ENCODE peak calls at places on chromosomes 6 and 20, in eight cellular contexts. K, A, T, X, V, E, J and W are unnamed samples.

GRCh38 chr6:123055266-123055665 is 59.2 kb downstream of the CLVS2 start:
- DNase-seq in K (no peak), A (no peak), T (no peak), X (no peak), V (no peak), E (no peak), J (no peak), W (no peak)

GRCh38 chr6:89736887-89737286 is 82.7 kb downstream of the MDN1 start:
- DNase-seq in K (no peak), A (no peak), T (no peak), X (no peak), V (no peak), E (no peak), J (no peak), W (no peak)

GRCh38 chr6:140602431-140602836 is 1228.0 kb upstream of the CITED2 start:
- DNase-seq in K (no peak), A (no peak), T (no peak), X (no peak), V (no peak), E (no peak), J (no peak), W (no peak)

GRCh38 chr6:113762611-113763010 is 94.5 kb upstream of the MARCKS start:
- DNase-seq in K (no peak), A (no peak), T (no peak), X (no peak), V (no peak), E (no peak), J (no peak), W (no peak)

GRCh38 chr20:18390201-18390600 is 76.6 kb downstream of the DZANK1 start:
- DNase-seq in K (no peak), A (no peak), T (no peak), X (no peak), V (no peak), E (no peak), J (no peak), W (no peak)

GRCh38 chr6:117487831-117488230 is 5.4 kb downstream of the DCBLD1 start:
- DNase-seq in K (no peak), A (no peak), T (no peak), X (no peak), V (no peak), E (no peak), J (no peak), W (no peak)

GRCh38 chr6:2351807-2352431 is 106.5 kb upstream of the GMDS start:
- DNase-seq in K (no peak), A (no peak), T (no peak), X (no peak), V (no peak), E (no peak), J (peak), W (no peak)

GRCh38 chr6:2688416-2689064 is 62.2 kb downstream of the MYLK4 start:
- DNase-seq in K (no peak), A (no peak), T (no peak), X (no peak), V (no peak), E (no peak), J (peak), W (no peak)

GRCh38 chr20:50341050-50341449 is 150.4 kb downstream of the CEBPB start:
- DNase-seq in K (no peak), A (no peak), T (no peak), X (no peak), V (no peak), E (no peak), J (no peak), W (no peak)

GRCh38 chr6:163416380-163416629 is 1.8 kb downstream of the QKI start:
- DNase-seq in K (no peak), A (no peak), T (no peak), X (peak), V (no peak), E (no peak), J (no peak), W (no peak)

GRCh38 chr6:100203391-100203790 is 209.4 kb upstream of the MCHR2 start:
- DNase-seq in K (no peak), A (no peak), T (no peak), X (no peak), V (no peak), E (no peak), J (peak), W (no peak)

GRCh38 chr6:12075067-12075563 is 63.0 kb downstream of the HIVEP1 start:
- DNase-seq in K (no peak), A (no peak), T (no peak), X (peak), V (peak), E (no peak), J (no peak), W (no peak)

GRCh38 chr6:111417946-111418345 is 65.1 kb downstream of the REV3L start:
- DNase-seq in K (no peak), A (no peak), T (no peak), X (no peak), V (no peak), E (no peak), J (no peak), W (no peak)

GRCh38 chr6:140193269-140193668 is 818.8 kb upstream of the CITED2 start:
- DNase-seq in K (no peak), A (no peak), T (no peak), X (no peak), V (peak), E (no peak), J (no peak), W (no peak)

GRCh38 chr20:38260378-38261053 is at the start of gene KIAA1755:
- DNase-seq in K (no peak), A (no peak), T (peak), X (peak), V (no peak), E (peak), J (no peak), W (no peak)

GRCh38 chr6:166771701-166772100 is 144.7 kb upstream of the RPS6KA2 start:
- DNase-seq in K (no peak), A (no peak), T (no peak), X (no peak), V (no peak), E (no peak), J (no peak), W (no peak)

GRCh38 chr6:379367-380181 is 12.0 kb upstream of the IRF4 start:
- DNase-seq in K (peak), A (no peak), T (peak), X (no peak), V (no peak), E (peak), J (no peak), W (no peak)

GRCh38 chr6:108526739-108527174 is 34.0 kb upstream of the FOXO3 start:
- DNase-seq in K (no peak), A (no peak), T (no peak), X (peak), V (peak), E (no peak), J (peak), W (no peak)

GRCh38 chr6:108872001-108872974 is 24.1 kb downstream of the ARMC2 start:
- DNase-seq in K (peak), A (peak), T (peak), X (peak), V (no peak), E (no peak), J (no peak), W (peak)

GRCh38 chr6:133992992-133993682 is 40.1 kb downstream of the TBPL1 start:
- DNase-seq in K (no peak), A (no peak), T (no peak), X (no peak), V (no peak), E (no peak), J (no peak), W (no peak)

GRCh38 chr20:49790077-49790798 is 22.4 kb upstream of the SLC9A8 start:
- DNase-seq in K (no peak), A (no peak), T (peak), X (peak), V (no peak), E (no peak), J (peak), W (no peak)

GRCh38 chr20:59004763-59005522 is 2.1 kb downstream of the CTSZ start:
- DNase-seq in K (peak), A (peak), T (peak), X (no peak), V (peak), E (peak), J (no peak), W (peak)

GRCh38 chr6:25318589-25318988 is 39.4 kb downstream of the CARMIL1 start:
- DNase-seq in K (no peak), A (no peak), T (no peak), X (no peak), V (no peak), E (no peak), J (no peak), W (no peak)

GRCh38 chr20:11585752-11586352 is 331.8 kb upstream of the BTBD3 start:
- DNase-seq in K (no peak), A (no peak), T (no peak), X (peak), V (no peak), E (no peak), J (peak), W (no peak)

GRCh38 chr6:31057426-31058003 is 47.2 kb downstream of the MUC22 start:
- DNase-seq in K (no peak), A (no peak), T (no peak), X (peak), V (no peak), E (no peak), J (no peak), W (no peak)

GRCh38 chr20:5061209-5061608 is 58.5 kb downstream of the PCNA start:
- DNase-seq in K (no peak), A (no peak), T (no peak), X (peak), V (no peak), E (peak), J (no peak), W (no peak)

GRCh38 chr6:117677553-117678131 is 2.4 kb downstream of the NUS1 start:
- DNase-seq in K (no peak), A (no peak), T (no peak), X (no peak), V (no peak), E (no peak), J (peak), W (no peak)

GRCh38 chr6:14110001-14110818 is 7.4 kb upstream of the CD83 start:
- DNase-seq in K (no peak), A (no peak), T (no peak), X (no peak), V (no peak), E (no peak), J (no peak), W (no peak)

GRCh38 chr20:38825901-38826625 is 20.6 kb downstream of the PPP1R16B start:
- DNase-seq in K (no peak), A (no peak), T (no peak), X (peak), V (no peak), E (no peak), J (peak), W (no peak)

DNA sequence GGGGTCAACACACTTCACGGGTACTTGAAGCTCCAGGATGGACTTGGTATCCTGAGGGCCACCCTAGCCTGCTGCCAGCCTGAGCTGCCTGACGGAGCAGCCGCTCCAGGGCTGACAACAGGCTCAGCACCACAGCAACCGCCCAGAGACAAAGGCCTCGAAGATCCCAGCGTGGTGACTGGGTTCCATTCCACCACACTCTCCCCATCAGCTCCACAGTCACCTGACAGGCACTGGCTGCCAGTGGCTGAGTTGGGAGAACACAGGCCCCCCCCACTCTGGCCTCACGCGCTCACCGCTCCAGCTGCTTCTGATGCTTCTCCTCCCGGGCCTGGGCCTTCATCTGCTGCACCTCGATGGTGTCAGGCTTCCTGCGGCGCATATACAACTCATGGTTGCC is 48.2 kb downstream of the EZR start:
- DNase-seq in K (no peak), A (no peak), T (peak), X (no peak), V (no peak), E (no peak), J (no peak), W (no peak)
- H3K27ac ChIP-seq in K (no peak), A (peak), T (no peak), X (peak), V (peak), E (no peak), J (no peak), W (no peak)

DNA sequence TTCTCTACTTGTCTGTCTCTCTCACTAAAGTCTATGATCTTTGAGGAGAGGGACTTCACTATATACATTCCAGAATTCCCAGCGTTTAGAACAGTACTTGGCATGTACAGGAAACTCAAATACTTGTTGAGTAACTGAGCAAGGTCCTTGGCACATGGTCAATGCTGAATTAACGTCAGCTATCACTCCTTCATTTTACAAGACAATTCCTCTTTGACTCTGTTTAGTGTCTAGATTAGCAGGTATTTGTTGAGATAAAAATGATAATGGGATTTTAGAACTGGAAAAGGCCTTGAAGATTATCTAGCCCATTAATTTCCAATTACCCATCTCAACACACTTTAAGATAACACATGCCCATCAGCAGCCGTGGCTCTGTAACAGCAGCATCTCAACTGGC is 6.6 kb upstream of the GUCA1B start:
- DNase-seq in K (no peak), A (no peak), T (no peak), X (no peak), V (no peak), E (no peak), J (no peak), W (no peak)
- H3K27ac ChIP-seq in K (no peak), A (no peak), T (no peak), X (no peak), V (no peak), E (peak), J (no peak), W (no peak)

GRCh38 chr6:33632603-33633039 is 11.5 kb downstream of the ITPR3 start:
- DNase-seq in K (peak), A (peak), T (no peak), X (peak), V (peak), E (no peak), J (peak), W (no peak)
- H3K27ac ChIP-seq in K (no peak), A (peak), T (no peak), X (no peak), V (no peak), E (peak), J (no peak), W (peak)

DNA sequence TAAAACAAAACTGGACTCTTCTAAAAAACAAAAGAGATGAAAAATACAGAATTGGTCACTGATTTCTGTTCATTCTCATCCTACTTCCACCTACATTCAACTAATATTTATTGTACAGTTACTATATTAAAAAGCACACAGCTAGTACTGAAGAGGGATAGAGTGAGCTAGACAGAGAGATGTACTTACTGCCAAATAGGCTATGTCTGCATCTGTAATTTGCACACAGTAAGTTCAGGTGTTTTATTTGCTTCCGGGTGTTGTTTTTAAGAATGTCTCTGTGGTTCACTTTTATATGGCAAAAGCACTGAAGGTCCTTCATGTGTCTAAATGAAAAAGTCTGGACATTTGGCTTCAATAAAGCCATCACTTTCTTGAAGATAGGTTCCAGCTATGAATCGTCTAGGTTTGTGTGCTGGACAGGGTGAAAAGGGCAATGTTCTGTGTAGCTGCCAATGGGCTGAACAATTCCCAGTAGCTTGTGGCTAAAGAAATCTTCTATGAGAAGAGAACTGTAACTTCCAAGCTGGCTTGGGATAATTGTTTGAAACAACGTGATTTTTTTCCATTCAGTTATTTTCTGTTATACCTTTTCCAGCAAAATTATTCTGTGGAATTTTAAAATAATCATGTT is 47.3 kb downstream of the EPB41L2 start:
- DNase-seq in K (no peak), A (no peak), T (no peak), X (no peak), V (no peak), E (no peak), J (peak), W (no peak)
- H3K27ac ChIP-seq in K (no peak), A (peak), T (no peak), X (no peak), V (no peak), E (no peak), J (peak), W (no peak)

GRCh38 chr20:44717986-44718385 is 2.8 kb downstream of the CCN5 start:
- DNase-seq in K (no peak), A (no peak), T (peak), X (peak), V (no peak), E (no peak), J (no peak), W (no peak)
- H3K27ac ChIP-seq in K (no peak), A (no peak), T (no peak), X (no peak), V (no peak), E (no peak), J (no peak), W (peak)